ENCODE peak calls at places on chromosomes 12 and 14, in six cellular contexts. D is CD4-positive, alpha-beta T cell; Y is K562; U is mesothelial cell of epicardium; F is Peyer's patch; I is GM12864. K is an unnamed sample.

GRCh38 chr12:132106921-132107320 is 37.2 kb downstream of the DDX51 start:
- DNase-seq in D (no peak), Y (no peak), U (no peak), F (no peak), I (no peak), K (no peak)

GRCh38 chr12:6613776-6614512 is 6.8 kb upstream of the CHD4 start:
- DNase-seq in D (peak), Y (peak), U (peak), F (peak), I (peak), K (peak)

GRCh38 chr14:102209224-102209966 is 69.7 kb downstream of the WDR20 start:
- DNase-seq in D (no peak), Y (no peak), U (no peak), F (peak), I (no peak), K (no peak)

GRCh38 chr12:42182394-42182793 is 37.7 kb upstream of the GXYLT1 start:
- DNase-seq in D (no peak), Y (no peak), U (no peak), F (no peak), I (no peak), K (no peak)

GRCh38 chr14:80565001-80565400 is 353.7 kb upstream of the DIO2 start:
- DNase-seq in D (no peak), Y (no peak), U (no peak), F (no peak), I (no peak), K (no peak)

GRCh38 chr12:50101663-50102062 is 2.1 kb upstream of the GPD1 start:
- DNase-seq in D (no peak), Y (peak), U (no peak), F (no peak), I (no peak), K (no peak)

GRCh38 chr14:71610149-71610548 is 322.1 kb upstream of the RGS6 start:
- DNase-seq in D (no peak), Y (no peak), U (no peak), F (no peak), I (no peak), K (no peak)

GRCh38 chr12:39331539-39332261 is 111.2 kb downstream of the KIF21A start:
- DNase-seq in D (no peak), Y (no peak), U (no peak), F (no peak), I (no peak), K (no peak)

GRCh38 chr12:89678225-89678624 is 30.4 kb downstream of the ATP2B1 start:
- DNase-seq in D (no peak), Y (peak), U (no peak), F (no peak), I (no peak), K (no peak)

GRCh38 chr12:121781751-121782615 is 11.5 kb downstream of the RHOF start:
- DNase-seq in D (no peak), Y (peak), U (no peak), F (no peak), I (no peak), K (peak)

GRCh38 chr14:99899578-99900178 is 106.5 kb downstream of the EML1 start:
- DNase-seq in D (no peak), Y (no peak), U (no peak), F (no peak), I (no peak), K (no peak)

GRCh38 chr12:89695100-89695499 is 13.5 kb downstream of the ATP2B1 start:
- DNase-seq in D (no peak), Y (no peak), U (no peak), F (no peak), I (no peak), K (no peak)

GRCh38 chr12:59452259-59452658 is 143.6 kb upstream of the SLC16A7 start:
- DNase-seq in D (no peak), Y (no peak), U (no peak), F (no peak), I (no peak), K (no peak)

GRCh38 chr14:70655110-70655826 is 13.6 kb downstream of the TTC9 start:
- DNase-seq in D (peak), Y (no peak), U (no peak), F (no peak), I (peak), K (no peak)

GRCh38 chr12:1479645-1480044 is 114.7 kb downstream of the FBXL14 start:
- DNase-seq in D (no peak), Y (no peak), U (no peak), F (no peak), I (no peak), K (no peak)

GRCh38 chr12:49912846-49913245 is 9.1 kb upstream of the FAIM2 start:
- DNase-seq in D (no peak), Y (no peak), U (no peak), F (no peak), I (no peak), K (no peak)

GRCh38 chr12:31732926-31733548 is 4.2 kb upstream of the AMN1 start:
- DNase-seq in D (no peak), Y (peak), U (no peak), F (no peak), I (no peak), K (no peak)

GRCh38 chr12:112252184-112252583 is 126.8 kb downstream of the TRAFD1 start:
- DNase-seq in D (no peak), Y (no peak), U (no peak), F (no peak), I (no peak), K (no peak)

DNA sequence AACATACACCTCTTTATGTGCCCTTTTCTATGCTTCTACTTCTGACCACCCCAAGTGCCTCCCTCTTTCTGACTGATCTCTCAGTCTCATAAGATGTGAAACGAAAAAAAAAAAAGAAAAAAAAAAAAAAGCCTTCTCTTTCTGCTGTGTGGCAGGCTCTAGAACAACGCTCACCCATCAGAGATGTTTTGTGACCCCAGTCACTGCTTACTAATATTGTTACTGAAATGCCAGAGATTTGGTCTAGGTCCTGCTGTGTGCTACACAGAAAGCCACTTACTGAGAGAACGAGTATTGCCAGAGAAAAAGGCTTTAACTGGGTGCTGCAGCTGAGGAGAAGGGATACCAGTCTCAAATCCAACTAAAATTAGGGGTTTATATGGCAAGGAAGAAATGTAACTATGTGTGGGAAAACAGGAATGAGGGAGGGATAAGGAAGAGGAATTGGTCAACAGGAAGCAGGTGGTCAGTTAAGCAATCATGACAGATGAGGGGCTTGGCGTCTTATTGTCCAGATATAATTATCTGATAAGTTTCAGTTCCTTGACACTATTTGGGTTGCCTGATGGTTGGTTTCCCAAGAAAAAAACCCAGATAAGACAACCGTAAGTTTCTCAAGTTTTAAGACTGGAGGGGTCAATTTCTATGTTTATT is 149.0 kb downstream of the NAV3 start:
- DNase-seq in D (no peak), Y (no peak), U (no peak), F (no peak), I (no peak), K (no peak)
- TF ChIP-seq CTCF in D (no peak), Y (no peak), U (no peak), F (no peak), I (no peak), K (no peak)

GRCh38 chr14:75926431-75926830 is 55.4 kb downstream of the TGFB3 start:
- DNase-seq in D (no peak), Y (no peak), U (no peak), F (no peak), I (no peak), K (no peak)
- TF ChIP-seq CTCF in D (no peak), Y (no peak), U (peak), F (no peak), I (peak), K (no peak)

GRCh38 chr14:65170768-65171251 is 68.5 kb upstream of the MAX start:
- DNase-seq in D (peak), Y (no peak), U (peak), F (no peak), I (no peak), K (no peak)
- TF ChIP-seq CTCF in D (no peak), Y (no peak), U (no peak), F (peak), I (peak), K (no peak)

GRCh38 chr12:40762072-40762471 is 69.8 kb downstream of the CNTN1 start:
- DNase-seq in D (no peak), Y (no peak), U (no peak), F (no peak), I (no peak), K (no peak)
- TF ChIP-seq CTCF in D (no peak), Y (no peak), U (no peak), F (no peak), I (no peak), K (no peak)

GRCh38 chr12:105221588-105222325 is 14.2 kb downstream of the APPL2 start:
- DNase-seq in D (no peak), Y (no peak), U (no peak), F (no peak), I (no peak), K (no peak)

GRCh38 chr12:105222726-105223357 is 13.1 kb downstream of the APPL2 start:
- DNase-seq in D (no peak), Y (no peak), U (no peak), F (no peak), I (no peak), K (no peak)

GRCh38 chr12:105223358-105223840 is 12.6 kb downstream of the APPL2 start:
- DNase-seq in D (no peak), Y (no peak), U (no peak), F (no peak), I (no peak), K (no peak)

GRCh38 chr12:105220929-105221290 is 15.1 kb downstream of the APPL2 start:
- DNase-seq in D (no peak), Y (no peak), U (no peak), F (no peak), I (no peak), K (no peak)

DNA sequence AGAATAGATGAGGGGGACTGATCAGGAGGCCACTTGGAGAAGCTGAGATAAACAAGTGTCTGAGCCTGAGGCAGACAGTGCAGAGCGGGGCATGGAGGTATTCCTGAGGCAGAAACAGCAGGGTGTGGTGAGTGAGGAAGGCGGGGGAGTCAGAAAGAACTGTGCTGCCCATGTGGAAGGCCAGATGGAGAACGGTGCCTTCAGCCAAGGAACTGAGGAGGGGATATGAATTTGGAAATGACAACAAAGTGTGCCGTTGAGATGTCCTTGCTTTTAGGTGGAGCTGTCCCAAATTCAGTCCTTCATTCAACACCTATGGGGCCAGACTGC is 13.7 kb downstream of the APPL2 start:
- DNase-seq in D (no peak), Y (no peak), U (no peak), F (no peak), I (no peak), K (no peak)
- TF ChIP-seq CTCF in D (no peak), Y (no peak), U (no peak), F (no peak), I (no peak), K (no peak)

DNA sequence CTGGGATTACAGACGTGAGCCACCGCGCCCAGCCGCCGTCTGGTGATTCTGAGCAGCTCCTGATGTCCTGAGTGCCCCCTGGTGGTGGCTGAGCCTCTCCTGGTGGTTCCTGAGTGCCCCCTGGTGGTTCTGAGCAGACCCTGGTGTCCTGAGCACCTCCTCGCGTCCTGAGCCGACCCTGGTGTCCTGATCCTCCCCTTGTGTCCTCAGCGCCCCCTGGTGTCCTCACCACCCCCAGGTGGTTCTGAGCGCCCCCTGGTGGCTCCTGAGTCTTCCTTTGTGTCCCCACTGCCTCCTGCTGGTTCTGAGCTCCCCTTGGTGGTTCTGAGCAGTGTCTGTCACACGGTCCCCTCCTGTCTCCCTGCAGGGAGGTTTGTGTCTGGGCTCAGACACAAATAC is 1304.9 kb downstream of the TMEM121 start:
- DNase-seq in D (peak), Y (no peak), U (no peak), F (no peak), I (peak), K (no peak)
- TF ChIP-seq CTCF in D (peak), Y (peak), U (no peak), F (peak), I (peak), K (no peak)

DNA sequence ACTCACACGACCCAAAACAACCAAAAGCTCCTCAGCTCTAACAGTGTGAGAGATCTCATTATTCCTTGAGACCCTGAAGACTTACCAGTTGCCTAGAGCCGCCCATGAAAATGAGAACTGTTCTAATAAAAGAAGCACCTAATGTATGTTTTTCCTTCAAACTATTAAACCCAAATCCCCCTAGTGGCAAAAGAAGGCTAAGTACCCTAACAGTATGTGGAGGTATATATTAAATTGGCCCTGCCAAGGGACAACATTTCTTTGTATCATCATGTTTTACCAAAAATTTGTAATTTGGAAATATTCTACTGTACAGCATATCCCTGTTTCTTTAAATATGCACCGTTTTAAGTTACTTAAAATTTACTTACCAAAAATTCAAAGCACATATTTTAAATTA is 38.0 kb upstream of the PPFIA2 start:
- DNase-seq in D (no peak), Y (no peak), U (no peak), F (no peak), I (no peak), K (no peak)
- TF ChIP-seq CTCF in D (no peak), Y (no peak), U (peak), F (peak), I (peak), K (peak)

DNA sequence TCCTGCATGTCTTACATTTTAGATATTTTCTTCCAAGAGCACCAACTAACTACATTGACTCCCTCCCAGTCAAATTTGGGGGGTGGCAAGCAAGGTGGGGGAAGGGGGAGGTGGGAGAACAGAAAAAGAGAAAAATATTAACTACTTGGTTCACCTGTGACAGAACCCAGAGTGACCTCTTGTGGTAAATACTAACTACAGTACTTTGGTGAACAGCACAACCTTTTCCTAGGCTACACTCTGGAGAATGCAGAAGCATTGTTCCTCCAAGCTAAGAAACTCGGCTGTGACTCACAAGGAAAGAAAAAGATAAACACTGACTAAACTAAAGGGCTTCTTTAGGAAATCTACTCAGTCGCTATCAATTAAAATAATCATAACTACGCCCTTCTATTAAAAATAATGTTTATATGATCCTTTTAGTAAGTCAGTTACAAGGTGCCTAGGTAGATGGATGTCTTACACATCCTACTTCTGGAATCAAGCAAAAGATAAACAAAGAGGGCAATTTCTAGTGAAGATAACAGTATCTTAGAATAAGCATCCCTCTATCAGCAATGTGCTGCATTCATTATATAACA is 5.4 kb downstream of the KCNH5 start:
- DNase-seq in D (no peak), Y (no peak), U (no peak), F (no peak), I (no peak), K (no peak)
- TF ChIP-seq CTCF in D (no peak), Y (no peak), U (peak), F (peak), I (peak), K (peak)